ENCODE peak calls at places on chromosomes 7 and 10, in six cellular contexts. One of them, this sample, is unnamed.

GRCh38 chr10:59557052-59557451 is 152.6 kb downstream of the SLC16A9 start:
- DNase-seq in Peyer's patch: no peak
- DNase-seq in adrenal gland: no peak
- DNase-seq in GM12878: no peak
- DNase-seq in GM06990: no peak
- DNase-seq in hepatocyte: no peak
- DNase-seq in this sample: no peak

GRCh38 chr7:22879285-22879684 is 56.6 kb upstream of the TOMM7 start:
- DNase-seq in Peyer's patch: no peak
- DNase-seq in adrenal gland: no peak
- DNase-seq in GM12878: no peak
- DNase-seq in GM06990: no peak
- DNase-seq in hepatocyte: no peak
- DNase-seq in this sample: no peak

GRCh38 chr10:17115683-17116082 is 13.9 kb downstream of the CUBN start:
- DNase-seq in Peyer's patch: no peak
- DNase-seq in adrenal gland: no peak
- DNase-seq in GM12878: no peak
- DNase-seq in GM06990: no peak
- DNase-seq in hepatocyte: peak; percentile 51
- DNase-seq in this sample: peak; percentile 67

GRCh38 chr7:69412331-69413146 is 185.7 kb upstream of the AUTS2 start:
- DNase-seq in Peyer's patch: no peak
- DNase-seq in adrenal gland: peak; percentile 90
- DNase-seq in GM12878: no peak
- DNase-seq in GM06990: peak; percentile 33
- DNase-seq in hepatocyte: peak; percentile 87
- DNase-seq in this sample: no peak

GRCh38 chr7:23472974-23473847 is 2.9 kb upstream of the IGF2BP3 start:
- DNase-seq in Peyer's patch: no peak
- DNase-seq in adrenal gland: no peak
- DNase-seq in GM12878: no peak
- DNase-seq in GM06990: peak; percentile 59
- DNase-seq in hepatocyte: no peak
- DNase-seq in this sample: no peak

GRCh38 chr7:731440-732085 is 4.5 kb upstream of the PRKAR1B start:
- DNase-seq in Peyer's patch: no peak
- DNase-seq in adrenal gland: no peak
- DNase-seq in GM12878: no peak
- DNase-seq in GM06990: no peak
- DNase-seq in hepatocyte: no peak
- DNase-seq in this sample: no peak

GRCh38 chr10:28796606-28797512 is 119.5 kb downstream of the BAMBI start:
- DNase-seq in Peyer's patch: no peak
- DNase-seq in adrenal gland: peak; percentile 90
- DNase-seq in GM12878: no peak
- DNase-seq in GM06990: no peak
- DNase-seq in hepatocyte: peak; percentile 28
- DNase-seq in this sample: no peak

GRCh38 chr10:19168584-19168983 is 120.0 kb downstream of the MALRD1 start:
- DNase-seq in Peyer's patch: no peak
- DNase-seq in adrenal gland: no peak
- DNase-seq in GM12878: no peak
- DNase-seq in GM06990: no peak
- DNase-seq in hepatocyte: no peak
- DNase-seq in this sample: no peak

GRCh38 chr10:4509405-4509804 is 316.6 kb upstream of the AKR1E2 start:
- DNase-seq in Peyer's patch: no peak
- DNase-seq in adrenal gland: no peak
- DNase-seq in GM12878: no peak
- DNase-seq in GM06990: no peak
- DNase-seq in hepatocyte: no peak
- DNase-seq in this sample: no peak

GRCh38 chr10:101901340-101901739 is 57.7 kb upstream of the KCNIP2 start:
- DNase-seq in Peyer's patch: peak; percentile 43
- DNase-seq in adrenal gland: no peak
- DNase-seq in GM12878: peak; percentile 77
- DNase-seq in GM06990: peak; percentile 74
- DNase-seq in hepatocyte: no peak
- DNase-seq in this sample: no peak

GRCh38 chr10:44180321-44181154 is 204.4 kb downstream of the CXCL12 start:
- DNase-seq in Peyer's patch: no peak
- DNase-seq in adrenal gland: no peak
- DNase-seq in GM12878: no peak
- DNase-seq in GM06990: no peak
- DNase-seq in hepatocyte: peak; percentile 41
- DNase-seq in this sample: no peak

GRCh38 chr7:105352018-105352612 is 36.6 kb downstream of the SRPK2 start:
- DNase-seq in Peyer's patch: peak; percentile 76
- DNase-seq in adrenal gland: peak; percentile 73
- DNase-seq in GM12878: peak; percentile 93
- DNase-seq in GM06990: peak; percentile 80
- DNase-seq in hepatocyte: peak; percentile 39
- DNase-seq in this sample: peak; percentile 63

GRCh38 chr10:43205681-43206390 is 61.0 kb downstream of the RASGEF1A start:
- DNase-seq in Peyer's patch: no peak
- DNase-seq in adrenal gland: no peak
- DNase-seq in GM12878: no peak
- DNase-seq in GM06990: no peak
- DNase-seq in hepatocyte: no peak
- DNase-seq in this sample: no peak

GRCh38 chr10:72814134-72814790 is 79.3 kb upstream of the OIT3 start:
- DNase-seq in Peyer's patch: no peak
- DNase-seq in adrenal gland: no peak
- DNase-seq in GM12878: no peak
- DNase-seq in GM06990: no peak
- DNase-seq in hepatocyte: no peak
- DNase-seq in this sample: no peak

GRCh38 chr10:113646337-113647201 is 17.3 kb downstream of the NRAP start:
- DNase-seq in Peyer's patch: no peak
- DNase-seq in adrenal gland: no peak
- DNase-seq in GM12878: no peak
- DNase-seq in GM06990: no peak
- DNase-seq in hepatocyte: no peak
- DNase-seq in this sample: no peak

GRCh38 chr7:41501016-41501415 is 201.9 kb downstream of the INHBA start:
- DNase-seq in Peyer's patch: no peak
- DNase-seq in adrenal gland: no peak
- DNase-seq in GM12878: no peak
- DNase-seq in GM06990: no peak
- DNase-seq in hepatocyte: no peak
- DNase-seq in this sample: no peak

GRCh38 chr10:79494871-79495270 is 17.5 kb upstream of the EIF5AL1 start:
- DNase-seq in Peyer's patch: no peak
- DNase-seq in adrenal gland: no peak
- DNase-seq in GM12878: no peak
- DNase-seq in GM06990: no peak
- DNase-seq in hepatocyte: peak; percentile 1
- DNase-seq in this sample: no peak

GRCh38 chr10:68560201-68560915 is at the start of gene TET1:
- DNase-seq in Peyer's patch: no peak
- DNase-seq in adrenal gland: no peak
- DNase-seq in GM12878: no peak
- DNase-seq in GM06990: no peak
- DNase-seq in hepatocyte: peak; percentile 75
- DNase-seq in this sample: no peak

GRCh38 chr7:134343796-134344195 is 27.1 kb upstream of the SLC35B4 start:
- DNase-seq in Peyer's patch: no peak
- DNase-seq in adrenal gland: no peak
- DNase-seq in GM12878: no peak
- DNase-seq in GM06990: no peak
- DNase-seq in hepatocyte: no peak
- DNase-seq in this sample: no peak

GRCh38 chr10:73865459-73866442 is 8.6 kb downstream of the CAMK2G start:
- DNase-seq in Peyer's patch: peak; percentile 87
- DNase-seq in adrenal gland: no peak
- DNase-seq in GM12878: no peak
- DNase-seq in GM06990: peak; percentile 75
- DNase-seq in hepatocyte: no peak
- DNase-seq in this sample: no peak

GRCh38 chr10:1198453-1199344 is 142.5 kb downstream of the WDR37 start:
- DNase-seq in Peyer's patch: no peak
- DNase-seq in adrenal gland: peak; percentile 21
- DNase-seq in GM12878: no peak
- DNase-seq in GM06990: no peak
- DNase-seq in hepatocyte: no peak
- DNase-seq in this sample: no peak

GRCh38 chr7:152336754-152337368 is 98.9 kb downstream of the KMT2C start:
- DNase-seq in Peyer's patch: peak; percentile 22
- DNase-seq in adrenal gland: no peak
- DNase-seq in GM12878: no peak
- DNase-seq in GM06990: no peak
- DNase-seq in hepatocyte: peak; percentile 38
- DNase-seq in this sample: peak; percentile 49

GRCh38 chr10:31033166-31033565 is 1.5 kb upstream of the ZNF438 start:
- DNase-seq in Peyer's patch: no peak
- DNase-seq in adrenal gland: no peak
- DNase-seq in GM12878: no peak
- DNase-seq in GM06990: no peak
- DNase-seq in hepatocyte: no peak
- DNase-seq in this sample: no peak
- TF ChIP-seq CTCF in Peyer's patch: no peak
- TF ChIP-seq CTCF in adrenal gland: no peak
- TF ChIP-seq CTCF in GM12878: no peak
- TF ChIP-seq CTCF in GM06990: no peak
- TF ChIP-seq CTCF in hepatocyte: no peak
- TF ChIP-seq CTCF in this sample: no peak

GRCh38 chr10:26474062-26474461 is 35.9 kb downstream of the APBB1IP start:
- DNase-seq in Peyer's patch: no peak
- DNase-seq in adrenal gland: no peak
- DNase-seq in GM12878: no peak
- DNase-seq in GM06990: no peak
- DNase-seq in hepatocyte: no peak
- DNase-seq in this sample: no peak

GRCh38 chr10:26478061-26478460 is 39.9 kb downstream of the APBB1IP start:
- DNase-seq in Peyer's patch: no peak
- DNase-seq in adrenal gland: no peak
- DNase-seq in GM12878: no peak
- DNase-seq in GM06990: no peak
- DNase-seq in hepatocyte: no peak
- DNase-seq in this sample: no peak

GRCh38 chr10:26479766-26480492 is 41.8 kb downstream of the APBB1IP start:
- DNase-seq in Peyer's patch: peak; percentile 37
- DNase-seq in adrenal gland: no peak
- DNase-seq in GM12878: no peak
- DNase-seq in GM06990: peak; percentile 66
- DNase-seq in hepatocyte: no peak
- DNase-seq in this sample: no peak

GRCh38 chr10:26472440-26472778 is 34.3 kb downstream of the APBB1IP start:
- DNase-seq in Peyer's patch: no peak
- DNase-seq in adrenal gland: no peak
- DNase-seq in GM12878: no peak
- DNase-seq in GM06990: no peak
- DNase-seq in hepatocyte: no peak
- DNase-seq in this sample: no peak

GRCh38 chr10:26475448-26475847 is 37.3 kb downstream of the APBB1IP start:
- DNase-seq in Peyer's patch: no peak
- DNase-seq in adrenal gland: no peak
- DNase-seq in GM12878: no peak
- DNase-seq in GM06990: no peak
- DNase-seq in hepatocyte: no peak
- DNase-seq in this sample: no peak
- H3K36me3 ChIP-seq in Peyer's patch: no peaks in the 10 kb centered on the region
- H3K36me3 ChIP-seq in adrenal gland: no peaks in the 10 kb centered on the region
- H3K36me3 ChIP-seq in GM12878: peaks cover 2% of the 10 kb centered on the region
- H3K36me3 ChIP-seq in GM06990: no peaks in the 10 kb centered on the region
- H3K36me3 ChIP-seq in hepatocyte: no peaks in the 10 kb centered on the region
- H3K36me3 ChIP-seq in this sample: no peaks in the 10 kb centered on the region

GRCh38 chr10:97715259-97715874 is 1.8 kb downstream of the MARVELD1 start:
- DNase-seq in Peyer's patch: no peak
- DNase-seq in adrenal gland: no peak
- DNase-seq in GM12878: no peak
- DNase-seq in GM06990: no peak
- DNase-seq in hepatocyte: no peak
- DNase-seq in this sample: no peak
- H3K4me3 ChIP-seq in Peyer's patch: peak overlapping the region; percentile 24
- H3K4me3 ChIP-seq in adrenal gland: no peak overlapping the region
- H3K4me3 ChIP-seq in GM12878: peak overlapping the region; percentile 74
- H3K4me3 ChIP-seq in GM06990: no peak overlapping the region
- H3K4me3 ChIP-seq in hepatocyte: peak overlapping the region; percentile 33
- H3K4me3 ChIP-seq in this sample: peak overlapping the region; percentile 55

DNA sequence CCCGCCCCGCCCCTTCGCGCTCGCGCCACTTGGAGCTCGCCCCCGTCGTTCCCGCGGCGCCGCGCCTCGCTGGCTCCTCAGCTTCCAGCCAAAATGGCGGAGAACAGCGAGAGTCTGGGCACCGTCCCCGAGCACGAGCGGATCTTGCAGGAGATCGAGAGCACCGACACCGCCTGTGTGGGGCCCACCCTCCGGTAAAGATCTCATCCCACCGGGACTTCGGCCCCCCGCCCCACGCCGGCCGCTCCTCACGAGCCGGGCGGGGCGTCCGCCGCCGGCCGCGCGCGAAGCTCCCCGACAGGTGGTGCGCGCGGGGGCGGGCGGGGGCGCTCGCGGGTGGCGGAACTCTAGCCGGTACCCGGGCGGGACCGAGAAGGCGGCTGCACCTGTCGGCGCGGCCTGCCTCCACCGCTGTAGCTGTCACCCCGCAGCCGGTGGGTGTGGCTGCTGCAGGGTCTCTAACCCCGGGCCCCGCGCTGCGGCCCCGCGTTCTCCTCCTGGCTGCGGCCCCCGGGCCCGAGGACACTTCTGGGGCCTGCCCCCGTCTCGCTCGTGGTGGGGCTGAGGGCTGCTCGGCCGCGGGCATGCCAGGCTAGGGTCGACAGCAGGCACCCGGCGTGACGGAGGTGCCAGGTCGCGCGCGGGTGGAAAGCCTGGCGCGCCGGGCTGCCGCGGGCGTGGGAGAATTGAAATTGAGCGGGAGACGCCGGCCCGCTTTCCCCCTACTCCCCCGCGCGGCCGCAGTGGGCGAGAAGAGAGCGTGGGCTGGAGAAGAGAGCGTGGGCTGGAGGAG is at the start of gene EXOC6:
- DNase-seq in Peyer's patch: peak; percentile 83
- DNase-seq in adrenal gland: peak; percentile 86
- DNase-seq in GM12878: peak; percentile 20
- DNase-seq in GM06990: peak; percentile 90
- DNase-seq in hepatocyte: peak; percentile 92
- DNase-seq in this sample: peak; percentile 50
- TF ChIP-seq CTCF in Peyer's patch: no peak
- TF ChIP-seq CTCF in adrenal gland: no peak
- TF ChIP-seq CTCF in GM12878: no peak
- TF ChIP-seq CTCF in GM06990: no peak
- TF ChIP-seq CTCF in hepatocyte: no peak
- TF ChIP-seq CTCF in this sample: no peak

GRCh38 chr7:75033826-75034225 is 39.8 kb downstream of the RCC1L start:
- DNase-seq in Peyer's patch: no peak
- DNase-seq in adrenal gland: no peak
- DNase-seq in GM12878: no peak
- DNase-seq in GM06990: no peak
- DNase-seq in hepatocyte: no peak
- DNase-seq in this sample: no peak
- H3K36me3 ChIP-seq in Peyer's patch: no peaks in the 10 kb centered on the region
- H3K36me3 ChIP-seq in adrenal gland: no peaks in the 10 kb centered on the region
- H3K36me3 ChIP-seq in GM12878: no peaks in the 10 kb centered on the region
- H3K36me3 ChIP-seq in GM06990: no peaks in the 10 kb centered on the region
- H3K36me3 ChIP-seq in hepatocyte: no peaks in the 10 kb centered on the region
- H3K36me3 ChIP-seq in this sample: peaks cover 1% of the 10 kb centered on the region

GRCh38 chr10:93993782-93994668 is at the start of gene PLCE1:
- DNase-seq in Peyer's patch: no peak
- DNase-seq in adrenal gland: peak; percentile 69
- DNase-seq in GM12878: no peak
- DNase-seq in GM06990: peak; percentile 18
- DNase-seq in hepatocyte: peak; percentile 89
- DNase-seq in this sample: no peak
- H3K4me3 ChIP-seq in Peyer's patch: peak within 1 kb of the TSS; percentile 58
- H3K4me3 ChIP-seq in adrenal gland: no peak within 1 kb of the TSS
- H3K4me3 ChIP-seq in GM12878: no peak within 1 kb of the TSS
- H3K4me3 ChIP-seq in GM06990: no peak within 1 kb of the TSS
- H3K4me3 ChIP-seq in hepatocyte: peak within 1 kb of the TSS; percentile 48
- H3K4me3 ChIP-seq in this sample: peak within 1 kb of the TSS; percentile 47

GRCh38 chr10:132371641-132372081 is 25.3 kb upstream of the PWWP2B start:
- DNase-seq in Peyer's patch: no peak
- DNase-seq in adrenal gland: no peak
- DNase-seq in GM12878: no peak
- DNase-seq in GM06990: no peak
- DNase-seq in hepatocyte: no peak
- DNase-seq in this sample: no peak
- TF ChIP-seq CTCF in Peyer's patch: no peak
- TF ChIP-seq CTCF in adrenal gland: no peak
- TF ChIP-seq CTCF in GM12878: peak; percentile 49
- TF ChIP-seq CTCF in GM06990: peak; percentile 65
- TF ChIP-seq CTCF in hepatocyte: peak; percentile 12
- TF ChIP-seq CTCF in this sample: peak; percentile 19